ENCODE peak calls at places on chromosome 15, in eight cellular contexts. X, N, K, H, U, I, J and T are unnamed samples. For H3K4me1, the result is how much of the 10 kb centered on the place peaks cover.

GRCh38 chr15:80587007-80587406 is 108.1 kb upstream of the ABHD17C start:
- DNase-seq in X (no peak), N (no peak), K (no peak), H (no peak), U (no peak), I (no peak), J (no peak), T (no peak)

GRCh38 chr15:45918839-45919238 is 284.0 kb downstream of the SQOR start:
- DNase-seq in X (no peak), N (no peak), K (no peak), H (no peak), U (no peak), I (no peak), J (no peak), T (no peak)

GRCh38 chr15:27486676-27487290 is 515.8 kb downstream of the GABRG3 start:
- DNase-seq in X (no peak), N (no peak), K (no peak), H (no peak), U (no peak), I (no peak), J (no peak), T (no peak)

GRCh38 chr15:98955980-98956723 is 51.4 kb downstream of the PGPEP1L start:
- DNase-seq in X (peak), N (no peak), K (no peak), H (peak), U (no peak), I (no peak), J (no peak), T (no peak)

GRCh38 chr15:42891569-42891968 is 29.0 kb downstream of the TTBK2 start:
- DNase-seq in X (no peak), N (no peak), K (no peak), H (no peak), U (no peak), I (peak), J (no peak), T (no peak)

GRCh38 chr15:96344706-96345559 is 14.4 kb downstream of the NR2F2 start:
- DNase-seq in X (peak), N (no peak), K (no peak), H (no peak), U (no peak), I (no peak), J (no peak), T (peak)

GRCh38 chr15:88658972-88659931 is 20.4 kb downstream of the ISG20 start:
- DNase-seq in X (no peak), N (no peak), K (peak), H (peak), U (no peak), I (peak), J (no peak), T (no peak)

GRCh38 chr15:39472661-39473657 is 107.9 kb upstream of the THBS1 start:
- DNase-seq in X (peak), N (peak), K (peak), H (peak), U (no peak), I (peak), J (peak), T (peak)

GRCh38 chr15:28943146-28943545 is 57.4 kb downstream of the APBA2 start:
- DNase-seq in X (no peak), N (peak), K (peak), H (peak), U (no peak), I (no peak), J (no peak), T (peak)

GRCh38 chr15:100787567-100787941 is 92.1 kb upstream of the ALDH1A3 start:
- DNase-seq in X (no peak), N (no peak), K (no peak), H (no peak), U (no peak), I (no peak), J (no peak), T (no peak)

GRCh38 chr15:64847016-64847415 is 5.3 kb downstream of the PLEKHO2 start:
- DNase-seq in X (no peak), N (no peak), K (no peak), H (no peak), U (no peak), I (no peak), J (no peak), T (no peak)

GRCh38 chr15:64847876-64848716 is 6.4 kb downstream of the PLEKHO2 start:
- DNase-seq in X (no peak), N (no peak), K (no peak), H (no peak), U (no peak), I (peak), J (no peak), T (no peak)

GRCh38 chr15:64845826-64846225 is 4.1 kb downstream of the PLEKHO2 start:
- DNase-seq in X (no peak), N (no peak), K (no peak), H (no peak), U (no peak), I (no peak), J (no peak), T (no peak)

GRCh38 chr15:64846246-64846645 is 4.5 kb downstream of the PLEKHO2 start:
- DNase-seq in X (no peak), N (no peak), K (no peak), H (no peak), U (no peak), I (no peak), J (no peak), T (no peak)

GRCh38 chr15:64847448-64847847 is 5.7 kb downstream of the PLEKHO2 start:
- DNase-seq in X (no peak), N (no peak), K (no peak), H (no peak), U (no peak), I (no peak), J (no peak), T (no peak)
- H3K4me1 ChIP-seq in X (under half), N (under half), K (under half), H (half or more), U (under half), I (under half), J (under half), T (half or more)

GRCh38 chr15:50876989-50877360 is 31.5 kb upstream of the AP4E1 start:
- DNase-seq in X (peak), N (peak), K (peak), H (no peak), U (peak), I (peak), J (peak), T (no peak)

GRCh38 chr15:50872832-50873231 is 35.7 kb upstream of the AP4E1 start:
- DNase-seq in X (no peak), N (no peak), K (no peak), H (no peak), U (no peak), I (no peak), J (no peak), T (no peak)

GRCh38 chr15:50876260-50876988 is 32.1 kb upstream of the AP4E1 start:
- DNase-seq in X (no peak), N (no peak), K (no peak), H (no peak), U (no peak), I (no peak), J (no peak), T (peak)

GRCh38 chr15:50871832-50872231 is 36.7 kb upstream of the AP4E1 start:
- DNase-seq in X (no peak), N (no peak), K (no peak), H (no peak), U (no peak), I (no peak), J (no peak), T (no peak)

DNA sequence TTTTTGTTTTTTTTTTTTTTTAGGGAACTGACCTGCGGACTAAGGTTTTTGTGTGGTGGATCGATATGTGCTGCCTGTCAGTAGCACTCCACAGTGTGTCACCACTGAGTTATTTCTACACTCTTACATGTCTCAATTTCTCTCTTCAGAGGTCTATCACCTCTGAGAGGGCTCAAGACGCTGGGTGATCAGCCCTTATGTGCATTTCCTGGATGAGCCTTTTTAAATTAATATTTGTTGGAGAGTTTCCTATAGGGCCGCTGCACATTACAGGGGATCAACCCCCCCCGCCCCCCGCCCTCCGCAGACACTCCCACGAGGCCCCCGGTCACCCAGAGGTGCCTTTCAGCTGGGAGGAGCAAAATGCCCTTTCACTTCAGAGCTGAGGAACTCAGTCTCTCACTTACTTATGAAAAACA is 34.5 kb upstream of the AP4E1 start:
- DNase-seq in X (no peak), N (no peak), K (no peak), H (no peak), U (no peak), I (no peak), J (no peak), T (no peak)
- TF ChIP-seq CTCF in X (no peak), N (no peak), K (no peak), H (no peak), U (no peak), I (no peak), J (no peak), T (peak)

GRCh38 chr15:40908095-40908494 is 13.8 kb downstream of the VPS18 start:
- DNase-seq in X (no peak), N (no peak), K (no peak), H (peak), U (no peak), I (no peak), J (no peak), T (no peak)

GRCh38 chr15:40906947-40907802 is 12.9 kb downstream of the VPS18 start:
- DNase-seq in X (peak), N (peak), K (peak), H (peak), U (no peak), I (peak), J (no peak), T (peak)

GRCh38 chr15:40904552-40905201 is 10.4 kb downstream of the VPS18 start:
- DNase-seq in X (no peak), N (no peak), K (no peak), H (peak), U (no peak), I (no peak), J (no peak), T (no peak)

GRCh38 chr15:40902605-40903561 is 8.6 kb downstream of the VPS18 start:
- DNase-seq in X (no peak), N (no peak), K (no peak), H (peak), U (no peak), I (no peak), J (peak), T (no peak)

DNA sequence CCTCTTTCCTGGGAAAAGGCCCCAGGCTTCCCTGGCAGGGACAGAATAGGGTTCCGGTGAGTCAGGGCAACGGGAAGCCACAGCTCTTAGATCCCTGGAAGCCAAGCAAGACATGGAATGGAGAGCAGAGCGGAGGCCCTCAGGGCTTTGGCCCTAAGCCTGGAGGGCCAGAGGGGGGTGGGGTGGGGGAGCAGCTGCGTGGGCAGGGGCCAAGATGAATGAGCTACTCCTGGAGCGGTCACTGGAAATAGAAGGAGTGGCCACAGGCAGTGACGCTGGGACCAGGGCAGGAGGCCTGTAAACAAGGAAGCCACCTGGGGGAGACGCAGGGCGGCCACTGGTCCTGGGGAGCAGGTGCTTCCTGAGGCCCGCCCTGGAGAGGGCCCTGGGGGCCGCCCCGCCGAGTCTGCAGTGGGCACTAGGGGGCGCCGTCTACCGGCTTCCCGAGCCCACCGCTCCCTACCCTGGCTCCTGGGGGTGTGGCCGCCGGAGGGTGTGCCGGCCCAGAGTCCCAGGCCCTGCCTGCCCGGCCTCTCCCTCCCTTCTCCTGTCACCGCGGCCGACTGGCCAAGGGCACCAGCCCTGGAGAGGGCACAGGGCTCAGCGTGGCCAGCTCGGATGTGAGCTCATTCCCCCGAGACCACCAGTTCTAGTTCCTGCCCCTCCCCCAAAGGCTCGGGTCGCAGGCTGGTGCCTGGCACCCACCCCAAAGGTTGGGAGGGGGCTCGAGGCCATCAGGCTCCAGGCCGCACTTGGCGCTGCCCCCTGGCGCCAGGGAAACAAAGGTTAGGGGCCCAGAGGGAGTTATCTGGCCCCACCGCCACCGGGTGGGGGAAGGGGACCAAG is 12.1 kb downstream of the VPS18 start:
- DNase-seq in X (peak), N (peak), K (peak), H (peak), U (peak), I (peak), J (peak), T (peak)
- TF ChIP-seq POLR2A in X (no peak), N (no peak), K (no peak), H (no peak), U (no peak), I (peak), J (no peak), T (peak)

DNA sequence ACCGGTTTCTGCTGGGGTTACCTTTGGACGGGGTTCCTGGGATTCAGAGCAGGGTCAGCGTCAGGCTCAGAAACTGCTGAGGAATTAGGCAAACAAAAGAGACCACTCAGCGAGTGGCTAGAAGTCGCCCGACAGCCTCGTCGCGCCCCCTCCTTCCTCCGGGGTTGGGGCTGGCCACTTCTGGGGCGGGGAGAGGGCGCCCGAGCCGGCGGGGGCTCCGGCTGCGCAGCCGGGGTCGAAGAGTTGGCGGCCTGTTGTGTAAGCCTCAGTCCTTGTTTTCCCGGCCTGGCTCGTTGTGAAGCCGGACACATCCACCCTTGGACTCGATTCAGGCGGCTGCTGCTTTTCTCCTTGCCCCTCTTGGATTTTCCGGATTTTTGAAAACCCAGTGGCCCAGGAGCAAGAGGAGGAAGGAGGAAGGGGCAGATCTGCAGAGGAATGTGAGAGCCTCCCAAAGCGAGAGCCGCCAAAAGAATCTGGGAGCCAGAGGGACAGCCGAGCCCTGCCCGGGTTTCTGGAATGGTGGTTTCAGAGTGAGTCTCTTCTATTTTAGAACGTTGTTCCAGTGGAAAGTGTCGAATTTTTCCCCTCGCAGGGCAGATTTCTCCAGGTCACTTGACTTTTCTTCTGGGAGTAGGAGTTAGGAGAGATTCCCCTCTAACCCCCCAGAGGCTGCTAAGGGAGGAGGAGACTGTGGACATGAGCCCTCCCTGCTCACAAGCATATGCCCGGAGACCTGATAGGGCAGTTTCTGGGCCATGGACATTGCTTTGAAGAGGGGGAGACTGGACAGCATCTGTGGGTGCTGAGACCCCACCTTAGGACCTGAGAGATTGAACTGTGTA is 666 bp downstream of the SNX33 start:
- DNase-seq in X (peak), N (peak), K (peak), H (no peak), U (no peak), I (no peak), J (no peak), T (no peak)
- H3K4me1 ChIP-seq in X (under half), N (half or more), K (half or more), H (half or more), U (under half), I (under half), J (under half), T (under half)